ENCODE peak calls at places on chromosomes 5 and 9, in eight cellular contexts. S is ascending aorta; N is aorta; L is pancreas; G is CD8-positive, alpha-beta T cell; Y is suprapubic skin; D is CD8-positive, alpha-beta memory T cell; P is endodermal cell. I is an unnamed sample. For H3K9me3 and H3K4me1, the result is how much of the 10 kb centered on the place peaks cover.

GRCh38 chr5:177509361-177509951 is at the start of gene DOK3:
- DNase-seq in L (no peak), D (no peak), Y (no peak), P (no peak), N (no peak), S (no peak), G (no peak), I (peak)

GRCh38 chr9:86772289-86772982 is 174.9 kb downstream of the GAS1 start:
- DNase-seq in Y (no peak), S (no peak), P (no peak), L (no peak), N (no peak), D (no peak), G (no peak), I (no peak)

GRCh38 chr5:14908195-14908594 is 36.6 kb upstream of the ANKH start:
- DNase-seq in Y (no peak), S (no peak), G (no peak), P (no peak), D (no peak), L (no peak), N (no peak), I (no peak)

GRCh38 chr5:134103397-134103796 is 11.1 kb upstream of the TCF7 start:
- DNase-seq in G (no peak), D (no peak), Y (no peak), N (no peak), S (no peak), P (no peak), L (no peak), I (no peak)

GRCh38 chr5:56479701-56480304 is 246.7 kb upstream of the ANKRD55 start:
- DNase-seq in S (no peak), Y (no peak), P (no peak), D (peak), L (no peak), N (no peak), G (no peak), I (no peak)

GRCh38 chr5:112533315-112533867 is 114.3 kb upstream of the EPB41L4A start:
- DNase-seq in Y (no peak), L (no peak), N (no peak), D (no peak), G (no peak), S (no peak), P (peak), I (no peak)

GRCh38 chr5:67793418-67793817 is 422.1 kb upstream of the PIK3R1 start:
- DNase-seq in N (no peak), Y (no peak), P (no peak), L (no peak), D (no peak), G (no peak), S (no peak), I (no peak)

GRCh38 chr9:99261923-99262322 is 39.8 kb downstream of the SEC61B start:
- DNase-seq in N (no peak), L (no peak), G (no peak), S (no peak), P (no peak), Y (no peak), D (no peak), I (no peak)

GRCh38 chr9:113993838-113994540 is 84.1 kb downstream of the AMBP start:
- DNase-seq in G (no peak), D (no peak), N (peak), P (no peak), L (peak), S (peak), Y (peak), I (peak)

GRCh38 chr9:2210201-2210600 is 195.1 kb downstream of the SMARCA2 start:
- DNase-seq in P (no peak), D (no peak), Y (no peak), N (no peak), G (no peak), L (no peak), S (no peak), I (no peak)

GRCh38 chr5:68873198-68873597 is 220.6 kb upstream of the SLC30A5 start:
- DNase-seq in Y (no peak), P (no peak), D (no peak), N (no peak), S (no peak), L (no peak), G (no peak), I (no peak)

GRCh38 chr9:703392-703791 is 138.1 kb upstream of the DMRT1 start:
- DNase-seq in D (no peak), G (no peak), Y (no peak), N (no peak), P (no peak), S (no peak), L (no peak), I (no peak)

GRCh38 chr9:133307271-133307670 is 28.7 kb downstream of the SURF6 start:
- DNase-seq in S (no peak), G (no peak), Y (no peak), D (no peak), N (no peak), P (no peak), L (no peak), I (no peak)

GRCh38 chr5:13569088-13569715 is 375.3 kb downstream of the DNAH5 start:
- DNase-seq in P (no peak), N (no peak), L (no peak), Y (no peak), D (no peak), G (no peak), S (no peak), I (no peak)

GRCh38 chr5:13567819-13568218 is 376.7 kb downstream of the DNAH5 start:
- DNase-seq in Y (no peak), L (no peak), S (no peak), D (no peak), P (no peak), N (no peak), G (no peak), I (no peak)

GRCh38 chr5:13572188-13572587 is 372.3 kb downstream of the DNAH5 start:
- DNase-seq in L (no peak), P (no peak), N (no peak), G (no peak), Y (no peak), D (no peak), S (no peak), I (no peak)

GRCh38 chr5:13566903-13567339 is 377.6 kb downstream of the DNAH5 start:
- DNase-seq in Y (no peak), L (no peak), G (no peak), P (no peak), S (no peak), N (no peak), D (no peak), I (no peak)
- H3K9me3 ChIP-seq in Y (under half), L (under half), G (under half), P (under half), S (under half), N (under half), D (under half), I (under half)

DNA sequence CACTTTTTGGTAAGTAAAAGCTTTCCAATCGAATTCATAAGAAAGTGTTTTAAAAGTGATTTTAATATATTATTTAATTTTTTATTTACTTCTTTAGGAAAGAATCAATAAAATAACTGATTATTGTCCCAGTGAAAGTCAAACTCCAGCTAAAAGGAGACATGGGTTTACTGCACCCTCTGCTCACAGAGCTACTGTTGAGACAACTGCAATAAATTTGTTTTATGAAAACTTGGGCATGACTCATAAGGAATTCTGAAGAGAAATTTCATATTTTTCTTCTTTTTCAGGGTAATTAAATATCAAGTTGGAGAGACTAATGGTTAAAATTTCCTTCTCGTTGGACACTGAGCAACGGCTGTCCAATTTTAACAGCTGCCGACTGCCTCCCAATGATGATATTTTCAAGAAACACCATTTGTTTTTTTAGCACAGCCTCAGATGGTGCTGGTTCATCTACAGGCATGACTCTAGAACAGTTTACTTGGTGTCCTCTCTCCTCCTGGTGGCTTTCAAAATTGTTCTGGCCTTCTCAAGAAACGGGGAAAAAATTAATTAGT is 259.3 kb upstream of the RGMB start:
- DNase-seq in P (no peak), S (no peak), L (no peak), N (no peak), G (no peak), Y (no peak), D (no peak), I (no peak)
- H3K4me1 ChIP-seq in P (under half), S (under half), L (under half), N (under half), G (under half), Y (under half), D (under half), I (under half)

DNA sequence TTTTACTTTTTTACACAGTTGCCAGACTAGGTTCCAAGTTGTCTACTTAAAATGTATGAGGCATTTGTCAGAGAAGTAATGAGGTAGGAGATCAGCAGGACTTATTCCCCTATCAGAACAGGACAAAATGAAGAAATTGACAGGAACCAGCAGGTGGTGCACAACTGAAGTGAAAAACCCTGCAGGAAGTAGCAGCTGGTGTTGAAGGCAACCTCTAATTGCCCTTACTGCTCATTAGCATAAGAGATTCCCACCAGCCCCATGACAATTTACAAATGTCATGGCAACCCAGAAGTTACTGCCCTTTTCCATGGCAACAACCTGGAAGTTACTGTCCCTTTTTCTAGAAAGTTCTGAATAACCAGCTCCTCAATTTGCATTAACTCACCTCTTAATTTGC is 5.4 kb downstream of the PCDHB15 start:
- DNase-seq in P (no peak), N (no peak), G (no peak), D (no peak), Y (no peak), S (no peak), L (no peak), I (no peak)
- H3K9me3 ChIP-seq in P (half or more), N (under half), G (under half), D (under half), Y (half or more), S (half or more), L (under half), I (half or more)

GRCh38 chr9:129998491-129999122 is 44.4 kb downstream of the FNBP1 start:
- DNase-seq in G (no peak), Y (no peak), S (no peak), L (no peak), N (no peak), P (no peak), D (no peak), I (no peak)
- H3K4me1 ChIP-seq in G (half or more), Y (under half), S (under half), L (under half), N (under half), P (under half), D (half or more), I (under half)

DNA sequence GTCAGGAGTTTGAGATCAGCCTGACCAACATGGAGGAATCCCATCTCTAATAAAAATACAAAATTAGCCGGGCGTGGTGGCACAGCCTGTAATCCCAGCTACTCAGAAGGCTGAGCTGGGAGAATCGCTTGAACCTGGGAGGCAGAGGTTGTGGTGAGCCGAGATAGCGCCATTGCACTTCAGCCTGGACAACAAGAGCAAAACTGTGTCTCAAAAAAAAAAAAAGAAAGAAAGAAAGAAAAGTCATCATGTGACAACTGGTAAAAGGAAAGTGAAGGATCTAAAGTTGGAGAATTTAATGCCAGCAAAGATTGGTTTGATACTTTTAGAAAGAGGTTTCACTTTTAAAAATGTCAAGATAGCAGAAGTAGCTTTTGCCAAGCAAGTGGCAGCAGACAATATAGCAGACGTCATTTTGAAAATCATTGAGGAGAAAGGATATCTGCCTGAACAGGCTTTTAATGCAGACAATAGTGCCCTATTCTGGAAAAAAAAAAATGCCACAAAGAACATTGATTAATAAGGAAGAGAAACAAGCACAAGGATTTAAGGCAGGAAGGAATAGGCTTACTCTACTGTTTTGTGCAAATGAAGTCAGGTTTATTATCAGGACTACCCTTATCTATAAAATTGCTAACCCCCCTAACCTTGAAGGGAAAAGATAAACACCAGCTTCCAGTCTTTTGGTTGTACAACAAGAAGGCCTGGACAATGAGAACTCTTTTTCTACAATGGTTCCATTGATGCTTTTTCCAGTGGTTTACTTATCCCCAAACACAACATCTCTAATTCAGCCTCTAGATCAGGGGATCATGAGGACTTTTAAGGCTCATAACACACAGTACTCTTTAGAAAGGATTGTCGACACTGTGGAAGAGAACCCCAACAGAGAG is 11.9 kb downstream of the PKD2L2 start:
- DNase-seq in P (no peak), N (no peak), G (no peak), D (no peak), L (no peak), Y (no peak), S (no peak), I (no peak)
- H3K9me3 ChIP-seq in P (under half), N (under half), G (under half), D (under half), L (under half), Y (under half), S (under half), I (under half)

DNA sequence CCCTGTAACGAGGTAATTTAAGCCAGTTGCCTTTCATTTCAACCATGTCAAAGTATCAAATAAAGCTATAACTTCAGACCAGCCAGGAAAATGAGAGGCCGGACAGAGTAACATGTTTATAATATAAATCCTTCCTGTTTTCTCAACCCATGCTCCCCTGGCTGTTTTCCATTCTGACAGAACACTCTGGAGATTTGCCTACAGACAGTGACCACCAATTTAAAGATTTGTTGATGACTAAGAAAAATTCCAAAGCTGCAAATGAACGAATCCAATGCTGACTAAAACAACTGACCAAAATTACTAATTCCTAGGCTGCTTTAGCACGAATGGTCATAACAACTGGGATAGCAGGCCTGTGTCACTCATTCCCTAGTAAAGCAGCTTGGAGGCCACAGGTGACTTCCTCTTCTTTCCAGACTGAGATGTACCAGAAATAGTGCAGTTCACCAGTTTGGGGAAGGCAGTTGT is 141.4 kb downstream of the AOPEP start:
- DNase-seq in P (no peak), D (no peak), N (no peak), S (no peak), Y (no peak), G (no peak), L (no peak), I (no peak)
- H3K4me1 ChIP-seq in P (under half), D (under half), N (under half), S (under half), Y (half or more), G (under half), L (under half), I (half or more)

DNA sequence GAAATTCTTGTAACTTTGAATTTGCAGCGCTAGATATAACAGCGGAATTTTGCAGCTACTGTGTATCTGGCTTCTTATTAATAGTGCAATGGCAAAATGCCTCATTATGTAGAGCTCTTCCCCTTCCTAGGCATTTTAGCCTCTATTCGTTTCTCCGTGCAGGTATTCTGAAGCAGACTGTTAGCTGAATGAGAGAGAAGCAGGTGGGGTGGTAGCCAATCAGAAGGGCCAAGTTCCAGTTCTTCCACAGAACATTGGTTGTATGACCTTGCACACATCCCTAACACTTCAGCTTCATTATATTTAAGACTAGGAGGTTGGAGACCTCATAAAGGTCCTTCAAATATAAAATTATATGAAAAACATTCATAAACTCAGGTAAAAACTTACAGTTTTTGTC is 1.2 kb upstream of the VPS13A start:
- DNase-seq in D (no peak), N (no peak), G (no peak), L (no peak), S (no peak), P (no peak), Y (no peak), I (no peak)
- H3K9me3 ChIP-seq in D (under half), N (under half), G (under half), L (under half), S (under half), P (under half), Y (under half), I (under half)

GRCh38 chr5:168342985-168343384 is 51.5 kb downstream of the WWC1 start:
- DNase-seq in D (no peak), L (no peak), Y (no peak), P (peak), G (no peak), N (no peak), S (no peak), I (no peak)

GRCh38 chr5:168347786-168348414 is 56.5 kb downstream of the WWC1 start:
- DNase-seq in P (no peak), L (no peak), N (no peak), Y (no peak), S (no peak), G (no peak), D (no peak), I (no peak)

GRCh38 chr5:168350315-168350714 is 58.9 kb downstream of the WWC1 start:
- DNase-seq in P (no peak), G (no peak), S (no peak), L (no peak), N (no peak), Y (no peak), D (no peak), I (no peak)

GRCh38 chr5:168347368-168347767 is 55.9 kb downstream of the WWC1 start:
- DNase-seq in P (no peak), N (no peak), D (no peak), G (no peak), Y (no peak), L (no peak), S (no peak), I (no peak)

GRCh38 chr5:168346417-168346816 is 55.0 kb downstream of the WWC1 start:
- DNase-seq in S (no peak), G (no peak), Y (no peak), D (no peak), L (no peak), P (peak), N (no peak), I (no peak)
- H3K4me1 ChIP-seq in S (under half), G (under half), Y (under half), D (under half), L (under half), P (under half), N (under half), I (under half)

I was measured in left ventricle myocardium inferior.